ENCODE peak calls at places on chromosomes 6 and 20, in six cellular contexts. G is NCI-H524, Q is left colon, R is aorta, X is kidney epithelial cell, F is NCI-H460. B is an unnamed sample.

GRCh38 chr20:57071283-57071701 is 195.1 kb downstream of the BMP7 start:
- DNase-seq in G (no peak), Q (no peak), R (no peak), X (no peak), F (no peak), B (peak)

GRCh38 chr20:46810442-46811327 is 84.0 kb upstream of the EYA2 start:
- DNase-seq in X (no peak), G (peak), R (no peak), Q (no peak), F (no peak), B (peak)

GRCh38 chr6:131787955-131788712 is 19.7 kb upstream of the ENPP1 start:
- DNase-seq in F (no peak), G (peak), X (no peak), Q (no peak), R (no peak), B (peak)

GRCh38 chr6:140623498-140623897 is 1249.0 kb upstream of the CITED2 start:
- DNase-seq in Q (no peak), G (no peak), R (no peak), F (peak), X (no peak), B (no peak)

GRCh38 chr6:164023535-164023934 is 609.0 kb downstream of the QKI start:
- DNase-seq in F (no peak), Q (no peak), R (no peak), X (no peak), G (no peak), B (no peak)

GRCh38 chr6:156686429-156686939 is 90.7 kb upstream of the ARID1B start:
- DNase-seq in X (no peak), F (peak), Q (peak), G (peak), R (no peak), B (peak)

GRCh38 chr6:162488444-162488843 is 239.1 kb downstream of the PRKN start:
- DNase-seq in G (no peak), R (no peak), Q (no peak), X (no peak), F (no peak), B (peak)

GRCh38 chr6:170172825-170173231 is 118.0 kb downstream of the DLL1 start:
- DNase-seq in X (no peak), Q (peak), F (no peak), G (no peak), R (no peak), B (no peak)

GRCh38 chr6:111683126-111683525 is 77.4 kb upstream of the TRAF3IP2 start:
- DNase-seq in R (peak), Q (no peak), F (no peak), X (no peak), G (no peak), B (no peak)

GRCh38 chr20:4159765-4160490 is 144.6 kb upstream of the RNF24 start:
- DNase-seq in R (no peak), F (no peak), Q (no peak), X (peak), G (no peak), B (no peak)

GRCh38 chr6:53240763-53241162 is 92.1 kb upstream of the GCM1 start:
- DNase-seq in G (no peak), F (no peak), Q (no peak), X (no peak), R (no peak), B (no peak)

GRCh38 chr6:159788276-159788675 is 1.1 kb downstream of the TCP1 start:
- DNase-seq in G (no peak), X (no peak), F (no peak), R (no peak), Q (no peak), B (no peak)

GRCh38 chr6:133286765-133287164 is 45.6 kb downstream of the EYA4 start:
- DNase-seq in F (peak), X (no peak), R (no peak), G (peak), Q (no peak), B (peak)

B was measured in GM23338.